ENCODE peak calls at places on chromosomes 11 and 22, in four cellular contexts. O is gastrocnemius medialis, C is right lobe of liver, D is left lung. K is an unnamed sample.

GRCh38 chr11:32809313-32809712 is 14.9 kb upstream of the CCDC73 start:
- DNase-seq in D (no peak), C (peak; percentile 80), O (peak; percentile 18), K (peak; percentile 73)

GRCh38 chr11:19076744-19077589 is 16.4 kb upstream of the MRGPRX2 start:
- DNase-seq in D (peak; percentile 81), C (peak; percentile 57), O (peak; percentile 17), K (peak; percentile 55)

GRCh38 chr11:27213232-27213660 is 149.8 kb downstream of the CCDC34 start:
- DNase-seq in D (no peak), O (no peak), C (no peak), K (peak; percentile 78)

GRCh38 chr11:2725367-2726300 is 25.8 kb upstream of the KCNQ1OT1 start:
- DNase-seq in O (peak; percentile 48), D (no peak), C (no peak), K (peak; percentile 27)

GRCh38 chr22:37383342-37383741 is 43.9 kb downstream of the ELFN2 start:
- DNase-seq in D (no peak), C (no peak), O (no peak), K (peak; percentile 78)

GRCh38 chr11:123429851-123430735 is at the start of gene GRAMD1B:
- DNase-seq in O (no peak), C (peak; percentile 53), D (peak; percentile 89), K (peak; percentile 92)

GRCh38 chr11:67732045-67732787 is 57.8 kb upstream of the ALDH3B2 start:
- DNase-seq in O (no peak), C (no peak), D (peak; percentile 78), K (no peak)

GRCh38 chr11:45766469-45766868 is 38.5 kb upstream of the SLC35C1 start:
- DNase-seq in O (peak; percentile 74), D (no peak), C (peak; percentile 29), K (no peak)

GRCh38 chr11:96230686-96231085 is 112.3 kb downstream of the MAML2 start:
- DNase-seq in C (no peak), O (no peak), D (no peak), K (no peak)

GRCh38 chr22:41418717-41419116 is 27.9 kb downstream of the TOB2 start:
- DNase-seq in D (no peak), O (no peak), C (no peak), K (no peak)
- H3K27ac ChIP-seq in D (no peak overlapping the region), O (peak overlapping the region; percentile 99), C (peak overlapping the region; percentile 98), K (no peak overlapping the region)

GRCh38 chr22:44068422-44069191 is 44.5 kb downstream of the PARVB start:
- DNase-seq in C (no peak), O (no peak), D (no peak), K (no peak)
- H3K27ac ChIP-seq in C (no peak overlapping the region), O (peak overlapping the region; percentile 52), D (no peak overlapping the region), K (no peak overlapping the region)

DNA sequence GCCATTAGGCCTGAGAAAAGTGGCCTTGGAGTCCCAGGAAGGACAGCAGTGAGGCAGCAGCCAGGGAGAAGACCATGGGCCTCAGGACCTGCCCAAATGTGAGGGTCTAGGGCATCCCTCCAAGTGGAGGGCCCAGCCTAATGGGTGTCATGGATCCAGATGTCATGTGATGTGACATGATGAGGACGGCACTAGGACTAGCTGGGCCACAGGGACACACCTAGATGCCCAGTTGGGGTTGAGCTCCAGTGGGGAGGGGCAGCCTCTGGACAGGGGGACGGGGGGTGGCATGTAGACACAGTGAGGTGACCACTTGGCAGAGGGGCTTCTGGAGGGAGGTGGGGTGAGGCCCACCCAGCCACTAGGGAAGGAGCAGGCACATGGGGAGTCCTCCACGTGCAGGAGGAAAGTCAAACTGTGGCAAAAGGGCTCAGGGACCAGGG is 5.4 kb downstream of the SCARF2 start:
- DNase-seq in O (no peak), D (no peak), C (no peak), K (no peak)
- H3K27ac ChIP-seq in O (no peak overlapping the region), D (no peak overlapping the region), C (no peak overlapping the region), K (no peak overlapping the region)

GRCh38 chr22:50417544-50417943 is 57.3 kb downstream of the SBF1 start:
- DNase-seq in C (no peak), O (no peak), D (peak; percentile 31), K (no peak)
- H3K27ac ChIP-seq in C (no peak overlapping the region), O (no peak overlapping the region), D (no peak overlapping the region), K (no peak overlapping the region)

GRCh38 chr11:11555228-11555627 is 66.6 kb downstream of the GALNT18 start:
- DNase-seq in O (no peak), D (peak; percentile 75), C (no peak), K (no peak)
- H3K27ac ChIP-seq in O (no peak overlapping the region), D (no peak overlapping the region), C (no peak overlapping the region), K (no peak overlapping the region)

GRCh38 chr11:10606536-10607208 is 38.2 kb upstream of the LYVE1 start:
- DNase-seq in O (no peak), C (no peak), D (no peak), K (no peak)
- H3K27ac ChIP-seq in O (no peak overlapping the region), C (peak overlapping the region; percentile 16), D (peak overlapping the region; percentile 81), K (no peak overlapping the region)

DNA sequence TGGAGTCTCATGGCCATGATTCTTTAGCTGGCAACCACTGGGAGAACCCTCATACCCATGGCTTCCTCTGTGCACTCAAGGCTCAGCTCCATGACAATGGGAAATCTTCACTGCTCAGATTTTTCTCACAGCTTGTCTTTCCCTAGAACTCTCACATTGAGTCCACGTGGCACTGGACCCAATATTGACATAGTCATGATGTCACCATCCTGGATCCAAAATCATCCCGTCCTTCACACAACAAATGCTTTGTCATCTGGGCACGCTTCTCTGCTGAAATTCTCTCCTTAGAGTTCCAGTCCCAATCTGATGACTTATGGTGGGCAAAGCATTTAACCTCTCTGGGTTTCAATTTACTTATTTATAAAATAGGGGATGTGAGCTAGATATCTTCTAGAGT is 37.7 kb upstream of the CD44 start:
- DNase-seq in D (no peak), C (no peak), O (no peak), K (no peak)
- H3K27ac ChIP-seq in D (no peak overlapping the region), C (no peak overlapping the region), O (no peak overlapping the region), K (no peak overlapping the region)

GRCh38 chr11:79510948-79511347 is 70.1 kb upstream of the TENM4 start:
- DNase-seq in O (no peak), D (no peak), C (no peak), K (no peak)

GRCh38 chr11:79503028-79503427 is 62.2 kb upstream of the TENM4 start:
- DNase-seq in D (no peak), O (no peak), C (no peak), K (no peak)

GRCh38 chr11:79506124-79506523 is 65.3 kb upstream of the TENM4 start:
- DNase-seq in O (no peak), C (no peak), D (no peak), K (no peak)

GRCh38 chr11:79507726-79508125 is 66.9 kb upstream of the TENM4 start:
- DNase-seq in C (no peak), O (no peak), D (no peak), K (no peak)

GRCh38 chr11:79506734-79507344 is 66.0 kb upstream of the TENM4 start:
- DNase-seq in O (no peak), D (no peak), C (no peak), K (no peak)
- H3K27ac ChIP-seq in O (no peak overlapping the region), D (no peak overlapping the region), C (no peak overlapping the region), K (no peak overlapping the region)

GRCh38 chr11:43403357-43404231 is 44.9 kb downstream of the TTC17 start:
- DNase-seq in C (no peak), D (no peak), O (no peak), K (no peak)
- H3K27ac ChIP-seq in C (peak overlapping the region; percentile 42), D (peak overlapping the region; percentile 14), O (no peak overlapping the region), K (no peak overlapping the region)